ENCODE peak calls at places on chromosome 22, in ten cellular contexts. I, F, O, N, L, D, Y, S, E and R are unnamed samples.

GRCh38 chr22:17741866-17742527 is 32.3 kb downstream of the BID start:
- DNase-seq in I (no peak), F (no peak), O (no peak), N (no peak), L (no peak), D (no peak), Y (no peak), S (no peak), E (no peak), R (no peak)

GRCh38 chr22:28438183-28438778 is 241.4 kb downstream of the TTC28 start:
- DNase-seq in I (no peak), F (no peak), O (no peak), N (no peak), L (no peak), D (no peak), Y (no peak), S (no peak), E (no peak), R (no peak)

GRCh38 chr22:50114221-50114981 is 24.6 kb downstream of the MOV10L1 start:
- DNase-seq in I (no peak), F (no peak), O (no peak), N (no peak), L (no peak), D (no peak), Y (peak; percentile 54), S (no peak), E (no peak), R (no peak)

GRCh38 chr22:33871935-33872334 is 48.3 kb downstream of the LARGE1 start:
- DNase-seq in I (no peak), F (no peak), O (no peak), N (no peak), L (no peak), D (no peak), Y (no peak), S (no peak), E (no peak), R (no peak)

GRCh38 chr22:48882636-48883200 is 945.0 kb downstream of the BRD1 start:
- DNase-seq in I (no peak), F (no peak), O (no peak), N (no peak), L (no peak), D (no peak), Y (no peak), S (no peak), E (no peak), R (no peak)

GRCh38 chr22:49391436-49391835 is 436.2 kb downstream of the BRD1 start:
- DNase-seq in I (no peak), F (no peak), O (no peak), N (no peak), L (no peak), D (no peak), Y (no peak), S (no peak), E (no peak), R (no peak)

GRCh38 chr22:40703174-40703573 is 23.9 kb downstream of the MCHR1 start:
- DNase-seq in I (no peak), F (no peak), O (no peak), N (no peak), L (no peak), D (no peak), Y (no peak), S (no peak), E (peak; percentile 65), R (no peak)

GRCh38 chr22:35634981-35635540 is 13.2 kb upstream of the APOL6 start:
- DNase-seq in I (no peak), F (no peak), O (no peak), N (no peak), L (no peak), D (no peak), Y (no peak), S (no peak), E (peak; percentile 46), R (no peak)

GRCh38 chr22:49364398-49364797 is 463.3 kb downstream of the BRD1 start:
- DNase-seq in I (no peak), F (no peak), O (no peak), N (no peak), L (no peak), D (peak; percentile 2), Y (no peak), S (no peak), E (no peak), R (no peak)

GRCh38 chr22:17283423-17283822 is 64.2 kb upstream of the ADA2 start:
- DNase-seq in I (no peak), F (no peak), O (no peak), N (no peak), L (no peak), D (no peak), Y (no peak), S (no peak), E (no peak), R (no peak)

GRCh38 chr22:50445071-50445879 is 29.6 kb downstream of the SBF1 start:
- DNase-seq in I (no peak), F (peak; percentile 28), O (no peak), N (no peak), L (no peak), D (no peak), Y (no peak), S (no peak), E (no peak), R (no peak)

GRCh38 chr22:36395061-36395849 is 7.5 kb upstream of the MYH9 start:
- DNase-seq in I (no peak), F (no peak), O (no peak), N (no peak), L (no peak), D (no peak), Y (peak; percentile 89), S (no peak), E (no peak), R (no peak)

GRCh38 chr22:37218399-37218770 is 6.1 kb upstream of the SSTR3 start:
- DNase-seq in I (no peak), F (no peak), O (no peak), N (no peak), L (no peak), D (no peak), Y (no peak), S (no peak), E (no peak), R (no peak)

GRCh38 chr22:37616205-37617083 is 7.8 kb downstream of the GGA1 start:
- DNase-seq in I (no peak), F (no peak), O (no peak), N (no peak), L (no peak), D (no peak), Y (no peak), S (no peak), E (no peak), R (no peak)

GRCh38 chr22:43126506-43127165 is 16.1 kb downstream of the BIK start:
- DNase-seq in I (peak; percentile 45), F (no peak), O (no peak), N (no peak), L (no peak), D (no peak), Y (peak; percentile 89), S (no peak), E (no peak), R (no peak)

GRCh38 chr22:20405291-20405930 is 11.5 kb downstream of the ZNF74 start:
- DNase-seq in I (no peak), F (no peak), O (no peak), N (no peak), L (no peak), D (no peak), Y (no peak), S (no peak), E (no peak), R (no peak)

GRCh38 chr22:30474683-30475424 is 3.0 kb upstream of the SEC14L3 start:
- DNase-seq in I (no peak), F (no peak), O (no peak), N (no peak), L (no peak), D (no peak), Y (no peak), S (no peak), E (no peak), R (no peak)

GRCh38 chr22:20244744-20245576 is 23.2 kb downstream of the RTN4R start:
- DNase-seq in I (no peak), F (no peak), O (no peak), N (no peak), L (peak; percentile 49), D (no peak), Y (no peak), S (no peak), E (peak; percentile 59), R (no peak)

GRCh38 chr22:41681616-41682015 is 7.1 kb downstream of the SNU13 start:
- DNase-seq in I (no peak), F (no peak), O (no peak), N (no peak), L (no peak), D (no peak), Y (peak; percentile 43), S (no peak), E (no peak), R (no peak)

GRCh38 chr22:37560682-37561208 is 465 bp downstream of the CDC42EP1 start:
- DNase-seq in I (no peak), F (no peak), O (no peak), N (no peak), L (peak; percentile 61), D (no peak), Y (no peak), S (no peak), E (no peak), R (no peak)

GRCh38 chr22:26445577-26446275 is 16.7 kb downstream of the ASPHD2 start:
- DNase-seq in I (no peak), F (no peak), O (no peak), N (no peak), L (no peak), D (no peak), Y (no peak), S (no peak), E (no peak), R (no peak)

GRCh38 chr22:19067696-19068348 is 54.4 kb downstream of the DGCR2 start:
- DNase-seq in I (no peak), F (no peak), O (no peak), N (no peak), L (no peak), D (no peak), Y (no peak), S (no peak), E (no peak), R (no peak)

GRCh38 chr22:43409800-43410199 is 2.0 kb upstream of the MPPED1 start:
- DNase-seq in I (no peak), F (no peak), O (no peak), N (no peak), L (no peak), D (no peak), Y (no peak), S (no peak), E (no peak), R (no peak)

GRCh38 chr22:31084811-31085492 is 3.8 kb downstream of the SMTN start:
- DNase-seq in I (peak; percentile 33), F (peak; percentile 82), O (peak; percentile 74), N (peak; percentile 65), L (peak; percentile 87), D (peak; percentile 86), Y (peak; percentile 75), S (peak; percentile 88), E (no peak), R (peak; percentile 56)

GRCh38 chr22:26259510-26259909 is 90.2 kb downstream of the SEZ6L start:
- DNase-seq in I (no peak), F (no peak), O (no peak), N (peak; percentile 67), L (peak; percentile 77), D (no peak), Y (peak; percentile 27), S (no peak), E (no peak), R (no peak)

GRCh38 chr22:46262449-46263207 is 515 bp downstream of the PKDREJ start:
- DNase-seq in I (no peak), F (no peak), O (peak; percentile 17), N (peak; percentile 22), L (peak; percentile 50), D (peak; percentile 47), Y (peak; percentile 58), S (peak; percentile 15), E (no peak), R (no peak)